ENCODE peak calls at places on chromosomes 11 and 22, in six cellular contexts. O is IMR-90, G is H9, A is H1, N is mesenchymal stem cell, C is neuronal stem cell. P is an unnamed sample.
A peak's percentile ranks its signal among the peaks of the same experiment; 100 is the strongest.

GRCh38 chr11:118398797-118399564 is 2.4 kb upstream of the ATP5MG start:
- DNase-seq in O (peak; percentile 26), C (no peak), A (no peak), N (peak; percentile 3), G (no peak), P (no peak)

GRCh38 chr11:128695539-128696221 is 1.8 kb downstream of the FLI1 start:
- DNase-seq in O (no peak), A (no peak), N (peak; percentile 62), C (no peak), G (no peak), P (no peak)

GRCh38 chr11:4881860-4882500 is at the start of gene OR51T1:
- DNase-seq in A (no peak), C (no peak), O (peak; percentile 40), N (peak; percentile 16), G (no peak), P (no peak)

GRCh38 chr11:134660416-134660815 is 248.4 kb upstream of the B3GAT1 start:
- DNase-seq in O (no peak), A (no peak), N (no peak), G (no peak), C (no peak), P (no peak)

GRCh38 chr11:114026355-114026754 is 33.2 kb upstream of the ZBTB16 start:
- DNase-seq in N (peak; percentile 45), A (no peak), O (no peak), C (no peak), G (peak; percentile 62), P (peak; percentile 83)

GRCh38 chr11:85661972-85662664 is 2.8 kb downstream of the CREBZF start:
- DNase-seq in N (no peak), G (no peak), O (peak; percentile 39), C (no peak), A (no peak), P (no peak)

GRCh38 chr11:94652735-94653284 is 85.6 kb downstream of the PIWIL4 start:
- DNase-seq in G (peak; percentile 54), O (no peak), C (no peak), N (no peak), A (peak; percentile 43), P (no peak)

GRCh38 chr22:46828323-46829139 is 66.1 kb downstream of the TBC1D22A start:
- DNase-seq in G (no peak), O (no peak), N (peak; percentile 7), A (peak; percentile 33), C (no peak), P (no peak)

GRCh38 chr22:36405671-36406070 is 17.9 kb upstream of the MYH9 start:
- DNase-seq in C (no peak), A (no peak), G (no peak), N (peak; percentile 63), O (no peak), P (no peak)

GRCh38 chr11:86099727-86100320 is 30.9 kb upstream of the PICALM start:
- DNase-seq in A (no peak), C (no peak), N (no peak), G (no peak), O (peak; percentile 71), P (no peak)

GRCh38 chr11:57203359-57203758 is 21.6 kb downstream of the LRRC55 start:
- DNase-seq in A (no peak), N (no peak), O (peak; percentile 48), C (no peak), G (no peak), P (no peak)

GRCh38 chr11:10602366-10602765 is 33.9 kb upstream of the LYVE1 start:
- DNase-seq in O (no peak), N (no peak), A (no peak), G (no peak), C (no peak), P (no peak)

GRCh38 chr22:45400046-45400445 is 13.4 kb downstream of the SMC1B start:
- DNase-seq in O (no peak), N (no peak), G (no peak), A (no peak), C (no peak), P (no peak)

GRCh38 chr11:45929486-45930030 is 7.1 kb downstream of the LARGE2 start:
- DNase-seq in C (no peak), N (no peak), A (no peak), G (no peak), O (no peak), P (no peak)

GRCh38 chr11:91997178-91997577 is 227.4 kb upstream of the FAT3 start:
- DNase-seq in O (no peak), G (no peak), N (no peak), A (no peak), C (no peak), P (no peak)

GRCh38 chr22:47064416-47064815 is 302.0 kb downstream of the TBC1D22A start:
- DNase-seq in A (no peak), G (peak; percentile 22), O (no peak), N (no peak), C (no peak), P (no peak)

GRCh38 chr11:77346906-77347603 is 45.6 kb upstream of the GDPD4 start:
- DNase-seq in C (no peak), G (no peak), A (no peak), O (peak; percentile 94), N (peak; percentile 75), P (peak; percentile 87)

GRCh38 chr11:62725686-62726085 is 1.6 kb downstream of the HNRNPUL2 start:
- DNase-seq in O (no peak), A (no peak), C (no peak), N (no peak), G (no peak), P (peak; percentile 41)

DNA sequence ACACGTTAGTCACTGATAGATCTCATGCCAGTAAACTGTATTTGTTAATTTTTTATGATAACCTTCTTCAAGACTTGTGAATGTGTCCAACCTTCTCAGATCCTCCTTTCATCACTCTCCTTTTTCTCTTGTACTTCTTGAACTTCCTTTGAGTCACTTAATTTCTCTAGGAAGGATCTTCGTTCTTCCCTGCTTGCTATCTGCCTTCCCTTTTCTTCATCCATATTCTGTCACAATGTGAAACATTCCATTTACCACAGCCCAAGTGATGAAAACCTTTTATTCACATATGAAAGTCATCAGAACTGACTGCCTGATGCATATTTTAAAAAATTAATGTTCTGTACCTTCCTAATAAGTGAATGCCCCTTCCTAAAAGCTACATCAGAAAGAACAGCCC is 520.5 kb upstream of the LUZP2 start:
- DNase-seq in N (peak; percentile 47), C (no peak), O (peak; percentile 7), A (no peak), G (no peak), P (no peak)
- H3K9ac ChIP-seq in N (peak overlapping the region; percentile 12), C (no peak overlapping the region), O (peak overlapping the region; percentile 33), A (no peak overlapping the region), G (no peak overlapping the region), P (no peak overlapping the region)

DNA sequence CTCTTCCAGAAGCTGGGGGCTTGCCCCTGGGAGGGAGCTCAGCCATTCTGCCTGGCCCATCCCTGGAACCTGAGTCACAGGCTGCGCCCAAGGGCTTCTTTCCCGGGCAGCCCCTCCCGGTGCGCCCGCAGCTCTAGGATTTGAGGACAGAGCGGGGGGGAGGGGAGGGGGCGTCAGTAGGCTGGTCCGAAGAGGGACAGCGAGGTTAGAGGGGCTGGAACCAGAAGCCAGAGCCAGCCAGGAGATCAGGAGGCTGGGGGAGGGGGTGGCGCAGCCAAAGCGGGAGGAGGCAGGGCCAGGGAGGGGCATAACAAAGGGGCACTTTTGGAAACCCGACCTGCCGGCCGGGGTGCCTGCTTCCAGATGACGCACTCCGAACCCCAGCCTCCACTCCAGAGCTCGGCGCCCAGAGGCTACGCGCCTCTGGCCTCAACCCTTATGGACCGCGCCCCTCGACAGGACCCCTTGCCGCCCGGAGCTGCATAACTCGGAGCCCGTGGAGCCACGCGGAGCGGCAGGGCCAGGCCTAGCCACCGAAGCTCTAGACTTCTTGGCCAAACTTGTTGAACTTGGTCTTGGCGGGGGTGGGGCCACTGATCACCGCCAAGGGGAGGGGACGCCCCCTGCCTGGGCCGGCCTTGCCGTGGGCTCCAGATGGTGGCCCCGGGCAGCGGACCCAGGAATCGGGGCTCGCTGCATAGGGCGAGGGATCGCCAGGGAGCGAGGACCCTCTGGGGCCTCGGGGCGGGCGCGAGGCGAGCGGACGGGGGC is 744 bp downstream of the PACSIN3 start:
- DNase-seq in O (peak; percentile 37), G (peak; percentile 96), N (peak; percentile 67), A (peak; percentile 87), C (peak; percentile 58), P (peak; percentile 93)
- H2BK5ac ChIP-seq in O (peak overlapping the region; percentile 53), G (no peak overlapping the region), N (peak overlapping the region; percentile 15), A (peak overlapping the region; percentile 91), C (peak overlapping the region; percentile 32), P (peak overlapping the region; percentile 59)

DNA sequence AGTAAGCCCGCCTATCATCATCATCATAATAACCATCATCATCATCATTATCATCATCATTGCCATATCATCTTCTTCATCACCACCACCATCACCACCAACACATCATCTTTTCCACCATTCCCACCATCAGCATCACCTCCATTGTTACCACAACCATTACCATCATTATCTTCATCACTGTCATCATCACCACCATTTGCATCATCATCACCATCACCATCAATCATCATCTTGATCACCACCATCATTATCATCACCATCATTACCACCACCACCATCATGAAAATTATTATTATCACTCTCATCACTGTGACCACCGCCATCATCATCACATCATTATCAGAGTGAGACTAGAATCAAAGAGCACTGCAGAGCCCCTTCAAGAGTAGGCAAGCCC is 199.4 kb upstream of the SEZ6L start:
- DNase-seq in O (no peak), A (no peak), N (no peak), C (no peak), G (no peak), P (no peak)
- H3K23ac ChIP-seq in O (no peak overlapping the region), A (no peak overlapping the region), N (no peak overlapping the region), C (no peak overlapping the region), G (no peak overlapping the region), P (no peak overlapping the region)

GRCh38 chr11:31690041-31690440 is 121.1 kb downstream of the PAX6 start:
- DNase-seq in C (no peak), N (no peak), G (no peak), A (no peak), O (peak; percentile 24), P (no peak)
- H3K9ac ChIP-seq in C (no peak overlapping the region), N (no peak overlapping the region), G (no peak overlapping the region), A (no peak overlapping the region), O (no peak overlapping the region), P (no peak overlapping the region)

DNA sequence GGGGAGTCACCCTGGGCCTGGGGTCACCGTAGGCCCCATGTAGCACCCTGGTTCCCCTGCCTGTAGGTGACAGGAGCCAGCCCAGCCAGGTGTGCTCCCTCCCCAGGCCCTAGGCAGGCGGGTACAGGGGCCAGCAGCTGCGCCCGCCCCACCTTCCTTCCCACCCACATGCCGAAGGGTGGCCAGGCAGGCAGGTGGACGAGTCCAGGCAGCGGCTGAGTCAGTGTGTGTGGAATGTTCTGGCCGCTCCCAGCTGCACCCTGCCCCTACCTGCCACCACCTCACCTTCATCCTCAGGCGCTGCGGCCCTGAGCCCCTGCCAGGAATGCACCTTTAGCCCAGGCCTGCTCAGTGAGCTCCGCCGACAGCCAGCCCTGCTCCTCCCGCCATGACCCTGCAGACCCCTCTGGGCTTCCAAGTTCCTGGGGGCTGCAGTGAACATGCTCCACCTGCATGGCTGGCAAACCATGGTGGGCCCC is 619 bp upstream of the SYT8 start:
- DNase-seq in N (no peak), A (no peak), G (no peak), C (no peak), O (no peak), P (no peak)
- H2BK5ac ChIP-seq in N (no peak overlapping the region), A (peak overlapping the region; percentile 44), G (no peak overlapping the region), C (peak overlapping the region; percentile 95), O (no peak overlapping the region), P (no peak overlapping the region)

GRCh38 chr11:75792997-75793800 is 21.8 kb upstream of the UVRAG start:
- DNase-seq in G (no peak), A (no peak), C (no peak), O (no peak), N (no peak), P (no peak)
- H3K23ac ChIP-seq in G (no peak overlapping the region), A (no peak overlapping the region), C (peak overlapping the region; percentile 58), O (no peak overlapping the region), N (no peak overlapping the region), P (peak overlapping the region; percentile 11)

GRCh38 chr11:69791266-69791665 is 16.1 kb upstream of the FGF4 start:
- DNase-seq in G (no peak), C (no peak), O (peak; percentile 61), A (no peak), N (peak; percentile 51), P (no peak)
- H3K9ac ChIP-seq in G (no peak overlapping the region), C (no peak overlapping the region), O (no peak overlapping the region), A (no peak overlapping the region), N (peak overlapping the region; percentile 73), P (no peak overlapping the region)

P was measured in mesendoderm.